ENCODE peak calls at places on chromosomes 6 and 20, in ten cellular contexts. J is K562; E is iris pigment epithelial cell; R is stimulated activated CD8-positive, alpha-beta memory T cell treated with anti-CD3 and anti-CD28 coated beads, Interleukin-15, amount 100 ng/mL, for 4 hours; B is A549; O is stimulated activated CD4-positive, alpha-beta T cell treated with anti-CD3 and anti-CD28 coated beads, TNF-alpha, amount 100 ng/mL, for 4 hours; X is IMR-90; P is A172; L is T-helper 9 cell; S is left ventricle myocardium superior. I is an unnamed sample.

GRCh38 chr6:15969236-15969778 is 159.6 kb upstream of the MYLIP start:
- DNase-seq in R (no peak), L (no peak), B (no peak), X (no peak), S (no peak), E (no peak), O (no peak), P (no peak), J (no peak), I (peak)

GRCh38 chr20:35660122-35660937 is 4.4 kb downstream of the CPNE1 start:
- DNase-seq in X (no peak), P (no peak), S (no peak), O (no peak), E (no peak), L (no peak), R (no peak), B (no peak), J (no peak), I (no peak)

GRCh38 chr20:17835941-17836861 is 132.4 kb downstream of the SNX5 start:
- DNase-seq in O (no peak), E (peak), R (no peak), B (peak), L (no peak), S (peak), J (no peak), X (peak), P (no peak), I (peak)

GRCh38 chr20:55415567-55416142 is 589.7 kb downstream of the CBLN4 start:
- DNase-seq in J (no peak), X (no peak), L (no peak), O (no peak), R (no peak), S (no peak), B (peak), P (no peak), E (peak), I (no peak)

GRCh38 chr6:161233986-161234620 is 39.8 kb downstream of the AGPAT4 start:
- DNase-seq in R (no peak), L (no peak), P (peak), E (peak), B (peak), S (peak), X (peak), O (no peak), J (no peak), I (peak)

GRCh38 chr6:126170875-126171489 is 168.9 kb upstream of the CENPW start:
- DNase-seq in B (peak), S (no peak), P (peak), L (no peak), E (peak), J (no peak), O (no peak), R (no peak), X (peak), I (peak)

GRCh38 chr6:43506667-43507471 is 3.3 kb downstream of the LRRC73 start:
- DNase-seq in P (peak), L (peak), B (peak), J (peak), S (peak), R (peak), E (peak), O (peak), X (peak), I (peak)

GRCh38 chr6:158512809-158513208 is 47.1 kb upstream of the TMEM181 start:
- DNase-seq in E (no peak), R (no peak), O (no peak), B (no peak), X (no peak), S (no peak), J (no peak), P (no peak), L (no peak), I (no peak)

GRCh38 chr6:17938885-17939284 is 48.5 kb downstream of the KIF13A start:
- DNase-seq in S (no peak), B (no peak), E (peak), L (no peak), R (no peak), X (peak), J (no peak), O (no peak), P (no peak), I (peak)

GRCh38 chr6:49453221-49453620 is 9.8 kb downstream of the MMUT start:
- DNase-seq in B (peak), R (no peak), E (peak), O (no peak), X (no peak), P (no peak), S (no peak), J (no peak), L (no peak), I (no peak)

GRCh38 chr20:49445176-49445575 is 37.3 kb downstream of the KCNB1 start:
- DNase-seq in X (no peak), S (no peak), E (no peak), L (no peak), O (no peak), B (no peak), J (no peak), P (peak), R (no peak), I (no peak)

GRCh38 chr6:41780623-41781301 is at the start of gene PRICKLE4:
- DNase-seq in O (no peak), E (peak), R (no peak), S (peak), L (peak), P (peak), X (no peak), J (peak), B (peak), I (peak)

GRCh38 chr6:1670711-1671462 is 61.2 kb downstream of the FOXC1 start:
- DNase-seq in R (no peak), B (no peak), X (peak), S (no peak), L (no peak), J (no peak), P (peak), E (peak), O (no peak), I (peak)

GRCh38 chr6:41371992-41372525 is 36.7 kb downstream of the NCR2 start:
- DNase-seq in J (no peak), O (no peak), P (no peak), L (no peak), S (peak), R (no peak), B (no peak), E (peak), X (no peak), I (peak)

GRCh38 chr6:122947355-122947754 is 48.7 kb upstream of the CLVS2 start:
- DNase-seq in X (no peak), O (no peak), S (no peak), J (no peak), B (peak), L (no peak), R (no peak), P (peak), E (peak), I (no peak)

GRCh38 chr6:56764081-56764566 is 121.4 kb upstream of the DST start:
- DNase-seq in E (peak), L (no peak), B (peak), R (no peak), J (no peak), X (peak), S (no peak), P (no peak), O (no peak), I (peak)

I was measured in EL.